ENCODE peak calls at places on chromosomes 13 and 19, in nine cellular contexts. One of them, this sample, is unnamed.
A peak's percentile ranks its signal among the peaks of the same experiment; 100 is the strongest.

GRCh38 chr13:31670831-31671617 is 68.3 kb upstream of the RXFP2 start:
- DNase-seq in mesendoderm: no peak
- DNase-seq in memory B cell: no peak
- DNase-seq in COR-L47: no peak
- DNase-seq in CD4-positive, alpha-beta T cell: no peak
- DNase-seq in activated B cell treated with CpG ODN at 0.5 μM for 24 hours: no peak
- DNase-seq in IMR-90: no peak
- DNase-seq in A172: peak; percentile 15
- DNase-seq in brain microvascular endothelial cell: no peak
- DNase-seq in this sample: no peak

GRCh38 chr13:31274345-31274870 is 74.6 kb downstream of the B3GLCT start:
- DNase-seq in IMR-90: peak; percentile 12
- DNase-seq in A172: no peak
- DNase-seq in brain microvascular endothelial cell: peak; percentile 86
- DNase-seq in CD4-positive, alpha-beta T cell: no peak
- DNase-seq in memory B cell: no peak
- DNase-seq in COR-L47: no peak
- DNase-seq in activated B cell treated with CpG ODN at 0.5 μM for 24 hours: no peak
- DNase-seq in mesendoderm: no peak
- DNase-seq in this sample: no peak

GRCh38 chr13:80716610-80717081 is 375.7 kb upstream of the SPRY2 start:
- DNase-seq in memory B cell: no peak
- DNase-seq in COR-L47: peak; percentile 32
- DNase-seq in A172: no peak
- DNase-seq in brain microvascular endothelial cell: no peak
- DNase-seq in activated B cell treated with CpG ODN at 0.5 μM for 24 hours: no peak
- DNase-seq in CD4-positive, alpha-beta T cell: no peak
- DNase-seq in IMR-90: no peak
- DNase-seq in mesendoderm: no peak
- DNase-seq in this sample: no peak

GRCh38 chr13:23952796-23953195 is 55.5 kb upstream of the C1QTNF9B start:
- DNase-seq in memory B cell: no peak
- DNase-seq in COR-L47: no peak
- DNase-seq in CD4-positive, alpha-beta T cell: no peak
- DNase-seq in activated B cell treated with CpG ODN at 0.5 μM for 24 hours: no peak
- DNase-seq in mesendoderm: no peak
- DNase-seq in IMR-90: no peak
- DNase-seq in A172: no peak
- DNase-seq in brain microvascular endothelial cell: no peak
- DNase-seq in this sample: no peak

GRCh38 chr19:9934132-9934950 is 2.0 kb downstream of the OLFM2 start:
- DNase-seq in activated B cell treated with CpG ODN at 0.5 μM for 24 hours: peak; percentile 67
- DNase-seq in mesendoderm: peak; percentile 87
- DNase-seq in brain microvascular endothelial cell: peak; percentile 72
- DNase-seq in CD4-positive, alpha-beta T cell: peak; percentile 82
- DNase-seq in memory B cell: peak; percentile 95
- DNase-seq in A172: peak; percentile 60
- DNase-seq in IMR-90: peak; percentile 69
- DNase-seq in COR-L47: peak; percentile 22
- DNase-seq in this sample: peak; percentile 66

GRCh38 chr13:41722684-41723083 is 238.2 kb downstream of the VWA8 start:
- DNase-seq in COR-L47: no peak
- DNase-seq in IMR-90: no peak
- DNase-seq in memory B cell: no peak
- DNase-seq in CD4-positive, alpha-beta T cell: no peak
- DNase-seq in activated B cell treated with CpG ODN at 0.5 μM for 24 hours: no peak
- DNase-seq in mesendoderm: no peak
- DNase-seq in brain microvascular endothelial cell: no peak
- DNase-seq in A172: no peak
- DNase-seq in this sample: no peak

GRCh38 chr19:1847684-1848398 is 442 bp downstream of the REXO1 start:
- DNase-seq in memory B cell: no peak
- DNase-seq in A172: peak; percentile 27
- DNase-seq in activated B cell treated with CpG ODN at 0.5 μM for 24 hours: no peak
- DNase-seq in COR-L47: no peak
- DNase-seq in brain microvascular endothelial cell: peak; percentile 56
- DNase-seq in CD4-positive, alpha-beta T cell: no peak
- DNase-seq in IMR-90: peak; percentile 40
- DNase-seq in mesendoderm: peak; percentile 74
- DNase-seq in this sample: peak; percentile 39

GRCh38 chr19:15467734-15468214 is 3.4 kb upstream of the RASAL3 start:
- DNase-seq in brain microvascular endothelial cell: no peak
- DNase-seq in memory B cell: no peak
- DNase-seq in A172: no peak
- DNase-seq in activated B cell treated with CpG ODN at 0.5 μM for 24 hours: no peak
- DNase-seq in IMR-90: no peak
- DNase-seq in COR-L47: no peak
- DNase-seq in mesendoderm: no peak
- DNase-seq in CD4-positive, alpha-beta T cell: no peak
- DNase-seq in this sample: no peak

GRCh38 chr19:57282011-57282636 is 1.8 kb downstream of the ZNF460 start:
- DNase-seq in activated B cell treated with CpG ODN at 0.5 μM for 24 hours: no peak
- DNase-seq in mesendoderm: no peak
- DNase-seq in CD4-positive, alpha-beta T cell: no peak
- DNase-seq in brain microvascular endothelial cell: no peak
- DNase-seq in COR-L47: no peak
- DNase-seq in memory B cell: no peak
- DNase-seq in A172: no peak
- DNase-seq in IMR-90: no peak
- DNase-seq in this sample: no peak

GRCh38 chr13:37448072-37448471 is 150.5 kb downstream of the POSTN start:
- DNase-seq in mesendoderm: no peak
- DNase-seq in IMR-90: peak; percentile 56
- DNase-seq in COR-L47: no peak
- DNase-seq in CD4-positive, alpha-beta T cell: no peak
- DNase-seq in brain microvascular endothelial cell: no peak
- DNase-seq in activated B cell treated with CpG ODN at 0.5 μM for 24 hours: no peak
- DNase-seq in A172: no peak
- DNase-seq in memory B cell: no peak
- DNase-seq in this sample: no peak

GRCh38 chr13:110092869-110093268 is 214.1 kb downstream of the COL4A1 start:
- DNase-seq in brain microvascular endothelial cell: peak; percentile 28
- DNase-seq in mesendoderm: no peak
- DNase-seq in IMR-90: peak; percentile 52
- DNase-seq in CD4-positive, alpha-beta T cell: no peak
- DNase-seq in COR-L47: no peak
- DNase-seq in memory B cell: no peak
- DNase-seq in A172: no peak
- DNase-seq in activated B cell treated with CpG ODN at 0.5 μM for 24 hours: no peak
- DNase-seq in this sample: no peak

GRCh38 chr19:3981736-3982681 is 3.3 kb downstream of the EEF2 start:
- DNase-seq in activated B cell treated with CpG ODN at 0.5 μM for 24 hours: no peak
- DNase-seq in CD4-positive, alpha-beta T cell: no peak
- DNase-seq in mesendoderm: no peak
- DNase-seq in IMR-90: no peak
- DNase-seq in brain microvascular endothelial cell: no peak
- DNase-seq in COR-L47: no peak
- DNase-seq in memory B cell: no peak
- DNase-seq in A172: no peak
- DNase-seq in this sample: no peak

GRCh38 chr19:17325881-17326594 is 8.6 kb downstream of the ANO8 start:
- DNase-seq in mesendoderm: no peak
- DNase-seq in IMR-90: no peak
- DNase-seq in A172: no peak
- DNase-seq in COR-L47: no peak
- DNase-seq in memory B cell: no peak
- DNase-seq in CD4-positive, alpha-beta T cell: no peak
- DNase-seq in activated B cell treated with CpG ODN at 0.5 μM for 24 hours: no peak
- DNase-seq in brain microvascular endothelial cell: no peak
- DNase-seq in this sample: no peak

GRCh38 chr13:36884235-36884634 is 35.8 kb downstream of the SMAD9 start:
- DNase-seq in COR-L47: no peak
- DNase-seq in memory B cell: no peak
- DNase-seq in A172: no peak
- DNase-seq in activated B cell treated with CpG ODN at 0.5 μM for 24 hours: no peak
- DNase-seq in IMR-90: no peak
- DNase-seq in mesendoderm: no peak
- DNase-seq in CD4-positive, alpha-beta T cell: no peak
- DNase-seq in brain microvascular endothelial cell: no peak
- DNase-seq in this sample: no peak

GRCh38 chr13:41658057-41658642 is 200.8 kb downstream of the RGCC start:
- DNase-seq in brain microvascular endothelial cell: peak; percentile 74
- DNase-seq in memory B cell: no peak
- DNase-seq in mesendoderm: no peak
- DNase-seq in COR-L47: no peak
- DNase-seq in CD4-positive, alpha-beta T cell: no peak
- DNase-seq in activated B cell treated with CpG ODN at 0.5 μM for 24 hours: no peak
- DNase-seq in A172: no peak
- DNase-seq in IMR-90: peak; percentile 93
- DNase-seq in this sample: no peak

GRCh38 chr13:66657165-66657895 is 572.8 kb downstream of the PCDH9 start:
- DNase-seq in COR-L47: peak; percentile 99
- DNase-seq in brain microvascular endothelial cell: peak; percentile 99
- DNase-seq in mesendoderm: peak; percentile 6
- DNase-seq in A172: peak; percentile 96
- DNase-seq in IMR-90: peak; percentile 98
- DNase-seq in activated B cell treated with CpG ODN at 0.5 μM for 24 hours: no peak
- DNase-seq in CD4-positive, alpha-beta T cell: no peak
- DNase-seq in memory B cell: no peak
- DNase-seq in this sample: no peak

GRCh38 chr13:51419015-51419636 is 33.7 kb downstream of the INTS6 start:
- DNase-seq in memory B cell: no peak
- DNase-seq in COR-L47: no peak
- DNase-seq in brain microvascular endothelial cell: no peak
- DNase-seq in CD4-positive, alpha-beta T cell: no peak
- DNase-seq in A172: no peak
- DNase-seq in IMR-90: no peak
- DNase-seq in activated B cell treated with CpG ODN at 0.5 μM for 24 hours: no peak
- DNase-seq in mesendoderm: no peak
- DNase-seq in this sample: peak; percentile 34

GRCh38 chr13:91142572-91142971 is 204.9 kb upstream of the MIR17HG start:
- DNase-seq in IMR-90: peak; percentile 1
- DNase-seq in activated B cell treated with CpG ODN at 0.5 μM for 24 hours: no peak
- DNase-seq in CD4-positive, alpha-beta T cell: no peak
- DNase-seq in A172: peak; percentile 30
- DNase-seq in mesendoderm: no peak
- DNase-seq in COR-L47: peak; percentile 82
- DNase-seq in memory B cell: no peak
- DNase-seq in brain microvascular endothelial cell: peak; percentile 85
- DNase-seq in this sample: no peak

GRCh38 chr19:30082611-30083010 is 140.6 kb downstream of the URI1 start:
- DNase-seq in COR-L47: no peak
- DNase-seq in brain microvascular endothelial cell: no peak
- DNase-seq in memory B cell: no peak
- DNase-seq in IMR-90: no peak
- DNase-seq in CD4-positive, alpha-beta T cell: no peak
- DNase-seq in activated B cell treated with CpG ODN at 0.5 μM for 24 hours: no peak
- DNase-seq in A172: no peak
- DNase-seq in mesendoderm: no peak
- DNase-seq in this sample: no peak

GRCh38 chr19:54352041-54352440 is 12.7 kb downstream of the LAIR1 start:
- DNase-seq in IMR-90: no peak
- DNase-seq in brain microvascular endothelial cell: no peak
- DNase-seq in A172: no peak
- DNase-seq in CD4-positive, alpha-beta T cell: no peak
- DNase-seq in mesendoderm: no peak
- DNase-seq in COR-L47: no peak
- DNase-seq in memory B cell: no peak
- DNase-seq in activated B cell treated with CpG ODN at 0.5 μM for 24 hours: no peak
- DNase-seq in this sample: peak; percentile 44

GRCh38 chr19:43779820-43780219 is 953 bp downstream of the KCNN4 start:
- DNase-seq in COR-L47: no peak
- DNase-seq in activated B cell treated with CpG ODN at 0.5 μM for 24 hours: no peak
- DNase-seq in memory B cell: no peak
- DNase-seq in CD4-positive, alpha-beta T cell: no peak
- DNase-seq in A172: peak; percentile 60
- DNase-seq in mesendoderm: no peak
- DNase-seq in IMR-90: no peak
- DNase-seq in brain microvascular endothelial cell: no peak
- DNase-seq in this sample: no peak

GRCh38 chr13:73466561-73466960 is 407.8 kb downstream of the KLF5 start:
- DNase-seq in activated B cell treated with CpG ODN at 0.5 μM for 24 hours: no peak
- DNase-seq in A172: no peak
- DNase-seq in CD4-positive, alpha-beta T cell: no peak
- DNase-seq in memory B cell: no peak
- DNase-seq in COR-L47: no peak
- DNase-seq in IMR-90: no peak
- DNase-seq in brain microvascular endothelial cell: no peak
- DNase-seq in mesendoderm: peak; percentile 29
- DNase-seq in this sample: no peak